ENCODE peak calls at places on chromosomes 4 and X, in six cellular contexts. M is neuronal stem cell, B is mesenchymal stem cell, G is H1, I is trophoblast cell, N is H9. D is an unnamed sample.

GRCh38 chr4:75512336-75513211 is 1.6 kb downstream of the RCHY1 start:
- DNase-seq in G (no peak), M (no peak), B (peak; percentile 57), N (no peak), I (peak; percentile 4), D (peak; percentile 54)

GRCh38 chr4:183201331-183201730 is 102.3 kb downstream of the WWC2 start:
- DNase-seq in N (no peak), B (peak; percentile 61), M (no peak), G (no peak), I (peak; percentile 91), D (peak; percentile 81)

GRCh38 chrX:13691845-13692334 is 3.0 kb downstream of the RAB9A start:
- DNase-seq in I (peak; percentile 33), B (no peak), M (no peak), N (no peak), G (no peak), D (no peak)

GRCh38 chr4:65023877-65024670 is 614.8 kb upstream of the TECRL start:
- DNase-seq in N (no peak), B (no peak), M (no peak), G (no peak), I (no peak), D (no peak)

GRCh38 chr4:26410385-26411293 is 79.6 kb downstream of the CCKAR start:
- DNase-seq in G (no peak), N (no peak), I (peak; percentile 77), B (peak; percentile 72), M (peak; percentile 21), D (peak; percentile 63)

GRCh38 chr4:3862640-3863420 is 96.6 kb downstream of the ADRA2C start:
- DNase-seq in B (no peak), M (peak; percentile 51), G (peak; percentile 87), N (peak; percentile 97), I (no peak), D (no peak)

GRCh38 chrX:107936434-107936730 is 45.8 kb downstream of the TEX13B start:
- DNase-seq in B (no peak), M (no peak), N (no peak), I (no peak), G (no peak), D (no peak)

GRCh38 chr4:76305033-76305687 is 1.4 kb upstream of the STBD1 start:
- DNase-seq in I (no peak), M (no peak), B (no peak), N (no peak), G (no peak), D (no peak)

GRCh38 chr4:82988323-82988832 is 22.2 kb downstream of the LIN54 start:
- DNase-seq in I (no peak), G (no peak), B (peak; percentile 64), M (no peak), N (no peak), D (peak; percentile 95)

GRCh38 chr4:123158576-123158975 is 236.2 kb upstream of the NUDT6 start:
- DNase-seq in N (no peak), B (no peak), G (no peak), I (no peak), M (no peak), D (no peak)

GRCh38 chr4:76504613-76505465 is 69.8 kb downstream of the SHROOM3 start:
- DNase-seq in G (no peak), I (peak; percentile 72), N (no peak), B (peak; percentile 65), M (no peak), D (peak; percentile 63)

GRCh38 chr4:48254381-48255072 is 15.1 kb downstream of the TEC start:
- DNase-seq in B (no peak), N (no peak), I (no peak), G (no peak), M (no peak), D (peak; percentile 82)

GRCh38 chr4:52585379-52585778 is 73.7 kb downstream of the USP46 start:
- DNase-seq in M (no peak), N (no peak), G (no peak), B (peak; percentile 47), I (peak; percentile 7), D (no peak)

GRCh38 chr4:55092504-55092903 is 32.9 kb downstream of the KDR start:
- DNase-seq in M (no peak), B (no peak), I (no peak), N (no peak), G (no peak), D (no peak)

GRCh38 chrX:23387826-23388225 is 53.2 kb downstream of the PTCHD1 start:
- DNase-seq in B (peak; percentile 16), N (no peak), G (no peak), M (no peak), I (peak; percentile 61), D (no peak)

GRCh38 chr4:169239236-169239905 is 31.4 kb downstream of the SH3RF1 start:
- DNase-seq in N (no peak), M (no peak), B (no peak), I (no peak), G (no peak), D (peak; percentile 47)

GRCh38 chrX:40143001-40143400 is 45.2 kb upstream of the BCOR start:
- DNase-seq in G (no peak), B (no peak), N (peak; percentile 69), M (no peak), I (no peak), D (no peak)

GRCh38 chr4:61909031-61909430 is 708.9 kb downstream of the ADGRL3 start:
- DNase-seq in N (no peak), I (no peak), M (no peak), B (no peak), G (no peak), D (no peak)

GRCh38 chr4:141207971-141208370 is 12.7 kb upstream of the ZNF330 start:
- DNase-seq in G (no peak), B (no peak), M (no peak), N (no peak), I (peak; percentile 80), D (no peak)

GRCh38 chrX:128458888-128459287 is 406.7 kb upstream of the ACTRT1 start:
- DNase-seq in G (no peak), N (no peak), M (no peak), I (peak; percentile 8), B (no peak), D (peak; percentile 5)

GRCh38 chrX:151765026-151765425 is 30.5 kb downstream of the CNGA2 start:
- DNase-seq in N (no peak), B (no peak), I (no peak), G (no peak), M (no peak), D (no peak)

GRCh38 chr4:181832305-181832704 is 410.9 kb upstream of the TENM3 start:
- DNase-seq in G (no peak), N (no peak), B (no peak), I (no peak), M (no peak), D (no peak)
- H4K91ac ChIP-seq in G (no peak overlapping the region), N (no peak overlapping the region), B (no peak overlapping the region), I (no peak overlapping the region), M (no peak overlapping the region), D (no peak overlapping the region)

GRCh38 chr4:108703966-108704365 is 53.6 kb downstream of the OSTC start:
- DNase-seq in M (no peak), G (no peak), I (no peak), N (no peak), B (no peak), D (no peak)

GRCh38 chr4:108703370-108703769 is 53.0 kb downstream of the OSTC start:
- DNase-seq in M (no peak), I (peak; percentile 35), N (no peak), B (no peak), G (no peak), D (no peak)

GRCh38 chr4:108702960-108703359 is 52.6 kb downstream of the OSTC start:
- DNase-seq in B (peak; percentile 63), I (no peak), M (no peak), N (no peak), G (no peak), D (no peak)

GRCh38 chr4:108709234-108709633 is 53.6 kb downstream of the ETNPPL start:
- DNase-seq in N (no peak), B (no peak), M (no peak), G (no peak), I (no peak), D (no peak)

DNA sequence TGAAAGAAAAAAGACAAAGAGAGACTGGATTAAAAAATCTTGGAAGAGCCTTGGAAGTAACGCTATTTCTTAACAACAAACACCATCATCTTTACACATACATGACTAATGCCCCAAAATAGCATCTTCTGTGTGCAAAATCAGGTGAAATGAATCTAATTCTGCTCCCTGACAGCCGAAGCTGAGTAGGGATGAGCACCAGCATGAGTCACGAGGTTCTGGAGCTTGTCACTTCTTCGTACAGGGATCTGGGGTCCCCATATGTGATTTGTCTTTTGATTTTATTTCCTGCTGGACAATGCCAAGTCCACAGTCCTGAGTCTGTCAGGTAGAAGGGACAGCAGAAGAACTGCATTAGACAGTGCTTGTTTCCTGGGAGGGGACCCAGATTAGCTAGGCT is 55.9 kb downstream of the OSTC start:
- DNase-seq in G (no peak), I (no peak), B (no peak), N (no peak), M (no peak), D (no peak)
- H4K91ac ChIP-seq in G (no peak overlapping the region), I (no peak overlapping the region), B (no peak overlapping the region), N (no peak overlapping the region), M (no peak overlapping the region), D (no peak overlapping the region)

DNA sequence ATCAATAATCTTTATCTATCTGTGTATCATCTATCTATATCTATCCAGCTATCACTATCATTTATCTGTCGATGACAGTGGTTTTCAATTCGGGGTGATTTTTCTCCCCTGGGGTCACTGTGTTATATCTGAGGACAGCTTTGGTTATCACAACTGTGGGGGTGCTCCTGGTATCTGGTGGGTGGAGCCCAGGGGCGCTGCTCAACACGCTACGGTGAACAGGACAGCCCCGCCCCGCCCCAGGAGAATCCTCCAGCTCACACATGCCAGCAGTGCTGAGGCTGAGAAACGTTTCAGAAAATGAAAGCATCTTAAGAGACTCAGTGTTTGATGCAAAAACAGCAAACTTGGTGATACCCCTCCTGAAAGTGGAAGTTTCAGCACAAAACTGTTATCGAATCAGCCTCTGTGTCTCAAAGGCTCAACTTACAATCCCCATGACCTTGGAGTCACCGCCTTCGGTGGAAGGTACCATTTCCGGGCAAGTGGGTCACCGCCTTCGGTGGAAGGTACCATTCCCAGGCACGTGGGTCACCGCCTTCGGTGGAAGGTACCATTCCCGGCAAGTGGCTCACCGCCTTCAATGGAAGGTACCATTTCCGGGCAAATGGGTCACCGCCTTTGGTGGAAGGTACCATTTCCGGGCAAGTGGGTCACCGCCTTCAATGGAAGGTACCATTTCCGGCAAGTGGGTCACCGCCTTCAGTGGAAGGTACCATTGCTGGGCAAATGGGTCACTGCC is 315.3 kb downstream of the DHRSX start:
- DNase-seq in M (no peak), G (peak; percentile 48), N (no peak), B (no peak), I (no peak), D (no peak)
- H4K91ac ChIP-seq in M (no peak overlapping the region), G (no peak overlapping the region), N (no peak overlapping the region), B (no peak overlapping the region), I (no peak overlapping the region), D (no peak overlapping the region)

DNA sequence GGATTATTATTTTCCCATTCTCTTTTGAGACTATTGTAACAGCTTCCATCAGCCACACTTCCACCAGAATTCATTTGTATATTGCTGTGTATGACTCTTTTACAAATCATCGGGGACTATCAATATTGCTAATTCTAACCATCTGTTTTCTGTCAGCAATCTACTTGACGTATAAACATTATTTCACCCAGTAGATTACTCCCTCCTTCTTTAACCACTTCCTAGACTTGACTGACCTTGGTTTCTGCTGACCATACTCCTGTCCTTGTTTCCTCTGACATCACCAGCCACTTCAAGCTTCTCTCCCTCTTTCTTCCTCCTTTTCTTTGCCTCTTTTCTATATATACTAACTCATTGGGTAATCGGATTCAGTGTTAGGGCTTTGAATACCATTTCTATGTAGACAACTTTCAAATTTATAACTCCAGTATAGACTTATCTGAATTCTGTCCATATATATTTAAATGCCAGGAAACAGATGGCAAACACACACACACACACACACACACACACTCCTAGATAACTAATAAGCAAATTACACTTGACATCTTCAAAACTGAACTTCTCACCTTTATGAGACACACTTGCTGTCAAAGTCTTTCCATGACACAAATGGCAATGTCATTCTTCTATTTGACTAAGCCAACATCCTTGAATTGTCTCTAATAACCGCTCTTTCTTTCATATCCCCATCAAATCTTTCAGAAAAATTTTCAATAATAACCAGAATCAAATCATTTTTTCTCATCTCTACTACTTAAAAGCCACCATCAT is 402.6 kb downstream of the PCDH18 start:
- DNase-seq in I (no peak), B (peak; percentile 51), M (no peak), N (no peak), G (no peak), D (peak; percentile 67)
- H4K91ac ChIP-seq in I (no peak overlapping the region), B (no peak overlapping the region), M (no peak overlapping the region), N (no peak overlapping the region), G (no peak overlapping the region), D (no peak overlapping the region)